ENCODE peak calls at places on chromosomes 11 and 22, in six cellular contexts. One of them, this sample, is unnamed.

GRCh38 chr11:75189911-75190310 is 39.0 kb downstream of the SLCO2B1 start:
- DNase-seq in WTC11: no peak
- DNase-seq in K562: no peak
- DNase-seq in GM12878: no peak
- DNase-seq in H1: no peak
- DNase-seq in HepG2: no peak
- DNase-seq in this sample: no peak

GRCh38 chr11:10866893-10867331 is 9.1 kb upstream of the ZBED5 start:
- DNase-seq in WTC11: no peak
- DNase-seq in K562: no peak
- DNase-seq in GM12878: no peak
- DNase-seq in H1: no peak
- DNase-seq in HepG2: no peak
- DNase-seq in this sample: no peak

GRCh38 chr22:20205464-20205963 is 54.7 kb upstream of the CCDC188 start:
- DNase-seq in WTC11: no peak
- DNase-seq in K562: no peak
- DNase-seq in GM12878: no peak
- DNase-seq in H1: no peak
- DNase-seq in HepG2: no peak
- DNase-seq in this sample: no peak

GRCh38 chr11:88979641-88980040 is 86.1 kb downstream of the GRM5 start:
- DNase-seq in WTC11: no peak
- DNase-seq in K562: no peak
- DNase-seq in GM12878: no peak
- DNase-seq in H1: no peak
- DNase-seq in HepG2: no peak
- DNase-seq in this sample: no peak

GRCh38 chr22:50293441-50294318 is 13.8 kb downstream of the PLXNB2 start:
- DNase-seq in WTC11: peak; percentile 85
- DNase-seq in K562: no peak
- DNase-seq in GM12878: no peak
- DNase-seq in H1: peak; percentile 90
- DNase-seq in HepG2: peak; percentile 87
- DNase-seq in this sample: no peak

GRCh38 chr22:20885557-20886323 is 26.9 kb downstream of the SNAP29 start:
- DNase-seq in WTC11: peak; percentile 89
- DNase-seq in K562: peak; percentile 98
- DNase-seq in GM12878: no peak
- DNase-seq in H1: peak; percentile 90
- DNase-seq in HepG2: peak; percentile 85
- DNase-seq in this sample: peak; percentile 58

GRCh38 chr11:122241561-122241960 is 125.5 kb upstream of the BLID start:
- DNase-seq in WTC11: no peak
- DNase-seq in K562: no peak
- DNase-seq in GM12878: no peak
- DNase-seq in H1: no peak
- DNase-seq in HepG2: no peak
- DNase-seq in this sample: no peak

GRCh38 chr11:74141274-74141695 is 29.5 kb downstream of the C2CD3 start:
- DNase-seq in WTC11: peak; percentile 12
- DNase-seq in K562: no peak
- DNase-seq in GM12878: no peak
- DNase-seq in H1: no peak
- DNase-seq in HepG2: peak; percentile 53
- DNase-seq in this sample: no peak

GRCh38 chr11:75400110-75400865 is 970 bp downstream of the RPS3 start:
- DNase-seq in WTC11: no peak
- DNase-seq in K562: no peak
- DNase-seq in GM12878: no peak
- DNase-seq in H1: no peak
- DNase-seq in HepG2: peak; percentile 49
- DNase-seq in this sample: no peak

GRCh38 chr11:35907648-35908431 is 36.0 kb upstream of the LDLRAD3 start:
- DNase-seq in WTC11: no peak
- DNase-seq in K562: no peak
- DNase-seq in GM12878: peak; percentile 64
- DNase-seq in H1: no peak
- DNase-seq in HepG2: no peak
- DNase-seq in this sample: peak; percentile 54

GRCh38 chr22:45398214-45398613 is 15.2 kb downstream of the SMC1B start:
- DNase-seq in WTC11: no peak
- DNase-seq in K562: no peak
- DNase-seq in GM12878: no peak
- DNase-seq in H1: no peak
- DNase-seq in HepG2: no peak
- DNase-seq in this sample: no peak

GRCh38 chr11:95387319-95387718 is 156.3 kb upstream of the SESN3 start:
- DNase-seq in WTC11: no peak
- DNase-seq in K562: no peak
- DNase-seq in GM12878: no peak
- DNase-seq in H1: no peak
- DNase-seq in HepG2: no peak
- DNase-seq in this sample: no peak

GRCh38 chr11:31412946-31413345 is 43.3 kb downstream of the DNAJC24 start:
- DNase-seq in WTC11: no peak
- DNase-seq in K562: no peak
- DNase-seq in GM12878: no peak
- DNase-seq in H1: no peak
- DNase-seq in HepG2: no peak
- DNase-seq in this sample: no peak

GRCh38 chr22:39490135-39490798 is 11.8 kb upstream of the MIEF1 start:
- DNase-seq in WTC11: peak; percentile 84
- DNase-seq in K562: peak; percentile 82
- DNase-seq in GM12878: no peak
- DNase-seq in H1: peak; percentile 81
- DNase-seq in HepG2: peak; percentile 62
- DNase-seq in this sample: peak; percentile 79

GRCh38 chr11:56932572-56933235 is 56.0 kb upstream of the OR5AK2 start:
- DNase-seq in WTC11: no peak
- DNase-seq in K562: no peak
- DNase-seq in GM12878: no peak
- DNase-seq in H1: no peak
- DNase-seq in HepG2: peak; percentile 3
- DNase-seq in this sample: peak; percentile 63

GRCh38 chr11:87005569-87005921 is 32.2 kb upstream of the TMEM135 start:
- DNase-seq in WTC11: no peak
- DNase-seq in K562: no peak
- DNase-seq in GM12878: no peak
- DNase-seq in H1: no peak
- DNase-seq in HepG2: no peak
- DNase-seq in this sample: no peak
- TF ChIP-seq ATF3 in WTC11: no peak
- TF ChIP-seq ATF3 in K562: no peak
- TF ChIP-seq ATF3 in GM12878: no peak
- TF ChIP-seq ATF3 in H1: no peak
- TF ChIP-seq ATF3 in HepG2: no peak
- TF ChIP-seq ATF3 in this sample: no peak

DNA sequence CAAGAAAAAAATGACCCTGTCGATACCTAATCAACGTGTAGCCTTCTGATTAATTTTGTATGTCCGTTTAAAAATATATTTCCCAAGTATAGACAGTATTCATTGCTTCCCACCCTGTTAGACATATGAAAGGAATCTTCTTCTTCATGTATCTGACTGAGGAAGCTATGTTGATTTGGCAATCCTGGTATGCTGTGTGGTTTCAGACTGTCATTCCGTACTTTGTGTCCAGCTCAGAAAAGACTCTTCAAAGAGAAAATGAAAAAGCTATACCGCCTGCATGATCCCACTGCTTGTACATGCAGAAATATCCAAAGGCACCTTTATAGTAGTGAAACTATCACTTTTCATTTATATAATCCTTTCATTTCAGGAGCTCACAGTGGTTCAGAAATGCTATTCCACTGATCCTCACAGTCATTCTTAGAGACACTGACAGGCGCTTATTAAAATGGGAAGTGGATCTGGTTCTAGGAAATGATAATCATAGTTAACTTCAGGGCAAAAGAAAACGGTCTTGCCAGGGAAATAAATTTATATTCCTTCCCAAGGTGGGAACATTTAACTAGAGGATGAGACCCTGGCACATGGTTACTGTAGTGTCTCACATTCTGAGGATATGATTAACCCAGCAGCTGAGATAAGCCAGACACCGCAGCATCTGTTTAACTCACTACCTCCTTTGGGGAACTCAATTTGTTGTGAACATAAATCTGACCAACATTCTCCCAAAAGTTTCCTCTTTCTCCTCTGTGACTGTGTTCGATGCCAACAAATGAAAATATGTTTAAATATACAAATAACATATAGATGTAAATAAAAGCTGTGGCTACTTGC is 599.2 kb upstream of the LUZP2 start:
- DNase-seq in WTC11: no peak
- DNase-seq in K562: no peak
- DNase-seq in GM12878: no peak
- DNase-seq in H1: no peak
- DNase-seq in HepG2: no peak
- DNase-seq in this sample: no peak
- TF ChIP-seq ATF3 in WTC11: no peak
- TF ChIP-seq ATF3 in K562: no peak
- TF ChIP-seq ATF3 in GM12878: no peak
- TF ChIP-seq ATF3 in H1: no peak
- TF ChIP-seq ATF3 in HepG2: no peak
- TF ChIP-seq ATF3 in this sample: no peak

DNA sequence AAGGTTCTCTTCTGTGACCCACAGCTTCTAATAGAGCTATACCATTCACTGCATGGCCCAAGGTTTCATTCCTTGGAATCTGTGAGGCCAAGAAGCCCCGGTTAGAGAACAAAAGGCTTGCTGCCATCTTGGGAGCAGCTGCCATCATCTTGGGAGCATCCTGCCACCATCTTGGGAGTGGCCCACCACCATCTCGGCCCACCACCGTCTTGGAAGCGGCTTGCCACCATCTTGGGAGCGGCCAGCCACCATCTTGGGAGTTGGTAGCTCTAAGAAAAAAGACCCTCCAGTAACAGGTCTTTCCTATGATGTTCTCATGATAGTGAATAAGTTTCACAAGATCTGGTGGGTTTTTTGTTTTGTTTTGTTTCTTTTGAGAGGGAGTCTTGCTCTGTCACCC is 703.9 kb upstream of the ANO3 start:
- DNase-seq in WTC11: no peak
- DNase-seq in K562: no peak
- DNase-seq in GM12878: no peak
- DNase-seq in H1: no peak
- DNase-seq in HepG2: no peak
- DNase-seq in this sample: no peak
- TF ChIP-seq ATF3 in WTC11: no peak
- TF ChIP-seq ATF3 in K562: no peak
- TF ChIP-seq ATF3 in GM12878: no peak
- TF ChIP-seq ATF3 in H1: no peak
- TF ChIP-seq ATF3 in HepG2: no peak
- TF ChIP-seq ATF3 in this sample: no peak

DNA sequence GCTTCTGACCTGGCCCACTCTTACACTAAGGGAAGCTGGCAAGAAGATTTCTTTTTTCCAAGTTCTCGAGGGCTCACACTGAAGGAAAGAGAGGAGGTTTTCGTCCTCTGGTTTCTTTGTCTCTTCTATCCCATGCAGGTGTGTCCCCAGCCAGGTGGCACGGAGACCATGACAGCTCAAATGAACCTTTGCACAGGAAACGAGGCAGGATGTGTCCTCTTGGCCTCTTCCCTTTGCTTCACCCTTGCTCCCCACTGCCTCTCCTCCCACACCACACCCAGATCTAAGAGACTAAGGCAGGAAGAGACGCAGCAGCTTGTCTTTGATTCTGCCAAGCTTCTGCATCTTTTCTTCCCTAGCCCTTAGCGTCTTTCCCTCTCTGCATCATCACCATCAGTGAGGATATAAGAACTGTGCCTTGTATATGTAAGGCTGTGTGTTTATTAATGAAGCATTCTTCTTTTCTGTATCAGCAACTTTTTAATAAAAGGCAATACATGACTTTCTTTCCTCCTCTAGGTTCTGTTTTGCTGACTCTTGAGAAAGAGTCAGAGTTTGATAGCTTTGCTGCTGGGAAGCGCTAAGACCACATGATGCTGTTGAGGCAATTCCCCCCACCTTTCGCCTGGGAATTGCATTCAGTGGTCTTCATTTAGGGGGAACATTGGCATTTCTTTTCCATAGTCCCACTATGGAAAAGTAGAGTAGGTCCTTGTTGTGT is 56.0 kb upstream of the PARVA start:
- DNase-seq in WTC11: no peak
- DNase-seq in K562: no peak
- DNase-seq in GM12878: no peak
- DNase-seq in H1: no peak
- DNase-seq in HepG2: no peak
- DNase-seq in this sample: no peak
- TF ChIP-seq ATF3 in WTC11: no peak
- TF ChIP-seq ATF3 in K562: no peak
- TF ChIP-seq ATF3 in GM12878: no peak
- TF ChIP-seq ATF3 in H1: no peak
- TF ChIP-seq ATF3 in HepG2: no peak
- TF ChIP-seq ATF3 in this sample: no peak

GRCh38 chr11:78415338-78415737 is 2.3 kb downstream of the GAB2 start:
- DNase-seq in WTC11: no peak
- DNase-seq in K562: no peak
- DNase-seq in GM12878: no peak
- DNase-seq in H1: no peak
- DNase-seq in HepG2: no peak
- DNase-seq in this sample: no peak

GRCh38 chr11:78417888-78418583 is 416 bp upstream of the GAB2 start:
- DNase-seq in WTC11: peak; percentile 79
- DNase-seq in K562: peak; percentile 90
- DNase-seq in GM12878: no peak
- DNase-seq in H1: peak; percentile 82
- DNase-seq in HepG2: peak; percentile 66
- DNase-seq in this sample: peak; percentile 32

GRCh38 chr11:78418584-78419211 is 1.1 kb upstream of the GAB2 start:
- DNase-seq in WTC11: no peak
- DNase-seq in K562: no peak
- DNase-seq in GM12878: no peak
- DNase-seq in H1: no peak
- DNase-seq in HepG2: no peak
- DNase-seq in this sample: no peak

GRCh38 chr11:78416285-78417174 is 1.1 kb downstream of the GAB2 start:
- DNase-seq in WTC11: peak; percentile 81
- DNase-seq in K562: peak; percentile 80
- DNase-seq in GM12878: no peak
- DNase-seq in H1: peak; percentile 91
- DNase-seq in HepG2: peak; percentile 83
- DNase-seq in this sample: peak; percentile 27

DNA sequence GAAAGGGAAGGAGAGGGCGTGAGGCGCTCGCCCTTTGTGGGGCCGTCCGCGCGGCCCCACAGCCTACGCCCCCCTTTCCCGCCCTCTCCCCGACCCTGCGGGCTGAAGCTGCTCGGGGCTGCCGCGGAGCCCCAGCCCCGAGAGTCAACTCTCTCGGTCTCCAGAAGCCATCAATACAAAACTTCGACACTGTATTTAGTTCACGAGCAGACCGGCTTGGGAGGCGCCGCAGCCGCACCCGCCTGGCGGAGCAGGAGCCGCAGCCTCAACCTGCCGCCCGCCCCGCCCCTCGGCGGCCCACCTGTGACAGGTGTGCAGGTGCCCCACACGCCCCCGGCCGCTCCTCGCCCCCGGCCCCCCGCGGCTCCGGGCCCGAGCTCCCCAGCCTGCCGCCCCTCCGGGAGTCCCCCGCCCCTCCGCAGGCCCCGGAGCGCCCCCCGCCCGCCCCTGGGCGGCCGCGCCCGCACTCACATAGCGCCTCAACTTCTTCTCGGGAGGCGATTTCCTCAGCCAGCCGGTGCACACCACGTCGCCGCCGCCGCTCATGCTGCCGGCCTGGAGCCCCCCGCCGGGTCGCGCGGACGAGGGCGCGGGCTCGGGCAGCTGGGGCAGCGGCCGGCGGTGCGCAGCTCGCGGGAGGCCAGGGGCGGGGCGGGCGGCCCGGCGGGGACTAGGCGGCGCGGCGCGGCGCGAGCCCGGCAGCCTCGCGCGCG is at the start of gene GAB2:
- DNase-seq in WTC11: peak; percentile 54
- DNase-seq in K562: no peak
- DNase-seq in GM12878: no peak
- DNase-seq in H1: peak; percentile 72
- DNase-seq in HepG2: no peak
- DNase-seq in this sample: no peak
- TF ChIP-seq ATF3 in WTC11: no peak
- TF ChIP-seq ATF3 in K562: no peak
- TF ChIP-seq ATF3 in GM12878: no peak
- TF ChIP-seq ATF3 in H1: no peak
- TF ChIP-seq ATF3 in HepG2: no peak
- TF ChIP-seq ATF3 in this sample: no peak